ENCODE peak calls at places on chromosomes 12 and 14, in ten cellular contexts. One of them, this sample, is unnamed.

GRCh38 chr12:15458008-15458407 is 135.7 kb downstream of the PTPRO start:
- DNase-seq in ovary: no peak
- DNase-seq in tibial artery: no peak
- DNase-seq in astrocyte of the spinal cord: no peak
- DNase-seq in NCI-H1105: no peak
- DNase-seq in NCI-H2171 treated with DMSO at 0.1 percent for 48 hours: no peak
- DNase-seq in epithelial cell of esophagus: no peak
- DNase-seq in activated naive CD4-positive, alpha-beta T cell treated with anti-CD3 and anti-CD28 coated beads, Interleukin-2, amount 10 ng/mL, durations not matched to agents 7 days and 5 days: no peak
- DNase-seq in activated CD4-positive, alpha-beta memory T cell treated with anti-CD3 and anti-CD28 coated beads, Interleukin-2, amount 10 ng/mL, durations not matched to agents 7 days and 5 days: no peak
- DNase-seq in adipocyte: no peak
- DNase-seq in this sample: no peak

GRCh38 chr12:70798016-70798768 is 122.3 kb downstream of the PTPRR start:
- DNase-seq in ovary: no peak
- DNase-seq in tibial artery: no peak
- DNase-seq in astrocyte of the spinal cord: no peak
- DNase-seq in NCI-H1105: no peak
- DNase-seq in NCI-H2171 treated with DMSO at 0.1 percent for 48 hours: no peak
- DNase-seq in epithelial cell of esophagus: peak; percentile 21
- DNase-seq in activated naive CD4-positive, alpha-beta T cell treated with anti-CD3 and anti-CD28 coated beads, Interleukin-2, amount 10 ng/mL, durations not matched to agents 7 days and 5 days: no peak
- DNase-seq in activated CD4-positive, alpha-beta memory T cell treated with anti-CD3 and anti-CD28 coated beads, Interleukin-2, amount 10 ng/mL, durations not matched to agents 7 days and 5 days: no peak
- DNase-seq in adipocyte: no peak
- DNase-seq in this sample: no peak

GRCh38 chr12:109393437-109394345 is 46.0 kb downstream of the MYO1H start:
- DNase-seq in ovary: no peak
- DNase-seq in tibial artery: no peak
- DNase-seq in astrocyte of the spinal cord: peak; percentile 58
- DNase-seq in NCI-H1105: peak; percentile 44
- DNase-seq in NCI-H2171 treated with DMSO at 0.1 percent for 48 hours: peak; percentile 78
- DNase-seq in epithelial cell of esophagus: peak; percentile 68
- DNase-seq in activated naive CD4-positive, alpha-beta T cell treated with anti-CD3 and anti-CD28 coated beads, Interleukin-2, amount 10 ng/mL, durations not matched to agents 7 days and 5 days: peak; percentile 54
- DNase-seq in activated CD4-positive, alpha-beta memory T cell treated with anti-CD3 and anti-CD28 coated beads, Interleukin-2, amount 10 ng/mL, durations not matched to agents 7 days and 5 days: peak; percentile 37
- DNase-seq in adipocyte: peak; percentile 90
- DNase-seq in this sample: peak; percentile 69

GRCh38 chr12:40647651-40648050 is 44.6 kb upstream of the CNTN1 start:
- DNase-seq in ovary: no peak
- DNase-seq in tibial artery: no peak
- DNase-seq in astrocyte of the spinal cord: no peak
- DNase-seq in NCI-H1105: no peak
- DNase-seq in NCI-H2171 treated with DMSO at 0.1 percent for 48 hours: no peak
- DNase-seq in epithelial cell of esophagus: peak; percentile 79
- DNase-seq in activated naive CD4-positive, alpha-beta T cell treated with anti-CD3 and anti-CD28 coated beads, Interleukin-2, amount 10 ng/mL, durations not matched to agents 7 days and 5 days: no peak
- DNase-seq in activated CD4-positive, alpha-beta memory T cell treated with anti-CD3 and anti-CD28 coated beads, Interleukin-2, amount 10 ng/mL, durations not matched to agents 7 days and 5 days: no peak
- DNase-seq in adipocyte: no peak
- DNase-seq in this sample: no peak

GRCh38 chr12:20415013-20415412 is 46.7 kb downstream of the PDE3A start:
- DNase-seq in ovary: no peak
- DNase-seq in tibial artery: no peak
- DNase-seq in astrocyte of the spinal cord: peak; percentile 42
- DNase-seq in NCI-H1105: peak; percentile 66
- DNase-seq in NCI-H2171 treated with DMSO at 0.1 percent for 48 hours: peak; percentile 24
- DNase-seq in epithelial cell of esophagus: no peak
- DNase-seq in activated naive CD4-positive, alpha-beta T cell treated with anti-CD3 and anti-CD28 coated beads, Interleukin-2, amount 10 ng/mL, durations not matched to agents 7 days and 5 days: no peak
- DNase-seq in activated CD4-positive, alpha-beta memory T cell treated with anti-CD3 and anti-CD28 coated beads, Interleukin-2, amount 10 ng/mL, durations not matched to agents 7 days and 5 days: no peak
- DNase-seq in adipocyte: no peak
- DNase-seq in this sample: no peak

GRCh38 chr14:53515264-53515663 is 362.1 kb upstream of the DDHD1 start:
- DNase-seq in ovary: no peak
- DNase-seq in tibial artery: no peak
- DNase-seq in astrocyte of the spinal cord: peak; percentile 66
- DNase-seq in NCI-H1105: no peak
- DNase-seq in NCI-H2171 treated with DMSO at 0.1 percent for 48 hours: no peak
- DNase-seq in epithelial cell of esophagus: no peak
- DNase-seq in activated naive CD4-positive, alpha-beta T cell treated with anti-CD3 and anti-CD28 coated beads, Interleukin-2, amount 10 ng/mL, durations not matched to agents 7 days and 5 days: no peak
- DNase-seq in activated CD4-positive, alpha-beta memory T cell treated with anti-CD3 and anti-CD28 coated beads, Interleukin-2, amount 10 ng/mL, durations not matched to agents 7 days and 5 days: no peak
- DNase-seq in adipocyte: peak; percentile 18
- DNase-seq in this sample: no peak

GRCh38 chr12:93634416-93634815 is 42.8 kb upstream of the CRADD start:
- DNase-seq in ovary: no peak
- DNase-seq in tibial artery: no peak
- DNase-seq in astrocyte of the spinal cord: peak; percentile 31
- DNase-seq in NCI-H1105: no peak
- DNase-seq in NCI-H2171 treated with DMSO at 0.1 percent for 48 hours: no peak
- DNase-seq in epithelial cell of esophagus: peak; percentile 43
- DNase-seq in activated naive CD4-positive, alpha-beta T cell treated with anti-CD3 and anti-CD28 coated beads, Interleukin-2, amount 10 ng/mL, durations not matched to agents 7 days and 5 days: no peak
- DNase-seq in activated CD4-positive, alpha-beta memory T cell treated with anti-CD3 and anti-CD28 coated beads, Interleukin-2, amount 10 ng/mL, durations not matched to agents 7 days and 5 days: no peak
- DNase-seq in adipocyte: peak; percentile 34
- DNase-seq in this sample: no peak

GRCh38 chr14:32590157-32590556 is 261.1 kb downstream of the AKAP6 start:
- DNase-seq in ovary: no peak
- DNase-seq in tibial artery: no peak
- DNase-seq in astrocyte of the spinal cord: no peak
- DNase-seq in NCI-H1105: no peak
- DNase-seq in NCI-H2171 treated with DMSO at 0.1 percent for 48 hours: no peak
- DNase-seq in epithelial cell of esophagus: peak; percentile 23
- DNase-seq in activated naive CD4-positive, alpha-beta T cell treated with anti-CD3 and anti-CD28 coated beads, Interleukin-2, amount 10 ng/mL, durations not matched to agents 7 days and 5 days: no peak
- DNase-seq in activated CD4-positive, alpha-beta memory T cell treated with anti-CD3 and anti-CD28 coated beads, Interleukin-2, amount 10 ng/mL, durations not matched to agents 7 days and 5 days: no peak
- DNase-seq in adipocyte: peak; percentile 50
- DNase-seq in this sample: no peak

GRCh38 chr12:13000616-13000934 is 510 bp upstream of the HEBP1 start:
- DNase-seq in ovary: no peak
- DNase-seq in tibial artery: no peak
- DNase-seq in astrocyte of the spinal cord: no peak
- DNase-seq in NCI-H1105: peak; percentile 74
- DNase-seq in NCI-H2171 treated with DMSO at 0.1 percent for 48 hours: no peak
- DNase-seq in epithelial cell of esophagus: no peak
- DNase-seq in activated naive CD4-positive, alpha-beta T cell treated with anti-CD3 and anti-CD28 coated beads, Interleukin-2, amount 10 ng/mL, durations not matched to agents 7 days and 5 days: no peak
- DNase-seq in activated CD4-positive, alpha-beta memory T cell treated with anti-CD3 and anti-CD28 coated beads, Interleukin-2, amount 10 ng/mL, durations not matched to agents 7 days and 5 days: no peak
- DNase-seq in adipocyte: peak; percentile 59
- DNase-seq in this sample: peak; percentile 48

GRCh38 chr12:53065975-53066593 is 13.1 kb downstream of the SPRYD3 start:
- DNase-seq in ovary: peak; percentile 90
- DNase-seq in tibial artery: peak; percentile 80
- DNase-seq in astrocyte of the spinal cord: peak; percentile 73
- DNase-seq in NCI-H1105: peak; percentile 45
- DNase-seq in NCI-H2171 treated with DMSO at 0.1 percent for 48 hours: peak; percentile 68
- DNase-seq in epithelial cell of esophagus: peak; percentile 74
- DNase-seq in activated naive CD4-positive, alpha-beta T cell treated with anti-CD3 and anti-CD28 coated beads, Interleukin-2, amount 10 ng/mL, durations not matched to agents 7 days and 5 days: peak; percentile 78
- DNase-seq in activated CD4-positive, alpha-beta memory T cell treated with anti-CD3 and anti-CD28 coated beads, Interleukin-2, amount 10 ng/mL, durations not matched to agents 7 days and 5 days: peak; percentile 73
- DNase-seq in adipocyte: peak; percentile 95
- DNase-seq in this sample: peak; percentile 49

GRCh38 chr12:68825569-68826217 is 17.7 kb downstream of the MDM2 start:
- DNase-seq in ovary: no peak
- DNase-seq in tibial artery: no peak
- DNase-seq in astrocyte of the spinal cord: no peak
- DNase-seq in NCI-H1105: no peak
- DNase-seq in NCI-H2171 treated with DMSO at 0.1 percent for 48 hours: no peak
- DNase-seq in epithelial cell of esophagus: no peak
- DNase-seq in activated naive CD4-positive, alpha-beta T cell treated with anti-CD3 and anti-CD28 coated beads, Interleukin-2, amount 10 ng/mL, durations not matched to agents 7 days and 5 days: no peak
- DNase-seq in activated CD4-positive, alpha-beta memory T cell treated with anti-CD3 and anti-CD28 coated beads, Interleukin-2, amount 10 ng/mL, durations not matched to agents 7 days and 5 days: no peak
- DNase-seq in adipocyte: no peak
- DNase-seq in this sample: no peak

GRCh38 chr12:3123729-3124128 is 46.5 kb downstream of the TSPAN9 start:
- DNase-seq in ovary: no peak
- DNase-seq in tibial artery: no peak
- DNase-seq in astrocyte of the spinal cord: peak; percentile 39
- DNase-seq in NCI-H1105: no peak
- DNase-seq in NCI-H2171 treated with DMSO at 0.1 percent for 48 hours: no peak
- DNase-seq in epithelial cell of esophagus: no peak
- DNase-seq in activated naive CD4-positive, alpha-beta T cell treated with anti-CD3 and anti-CD28 coated beads, Interleukin-2, amount 10 ng/mL, durations not matched to agents 7 days and 5 days: no peak
- DNase-seq in activated CD4-positive, alpha-beta memory T cell treated with anti-CD3 and anti-CD28 coated beads, Interleukin-2, amount 10 ng/mL, durations not matched to agents 7 days and 5 days: no peak
- DNase-seq in adipocyte: no peak
- DNase-seq in this sample: no peak

GRCh38 chr14:102824832-102825231 is 47.6 kb downstream of the TRAF3 start:
- DNase-seq in ovary: no peak
- DNase-seq in tibial artery: no peak
- DNase-seq in astrocyte of the spinal cord: peak; percentile 53
- DNase-seq in NCI-H1105: no peak
- DNase-seq in NCI-H2171 treated with DMSO at 0.1 percent for 48 hours: no peak
- DNase-seq in epithelial cell of esophagus: peak; percentile 87
- DNase-seq in activated naive CD4-positive, alpha-beta T cell treated with anti-CD3 and anti-CD28 coated beads, Interleukin-2, amount 10 ng/mL, durations not matched to agents 7 days and 5 days: no peak
- DNase-seq in activated CD4-positive, alpha-beta memory T cell treated with anti-CD3 and anti-CD28 coated beads, Interleukin-2, amount 10 ng/mL, durations not matched to agents 7 days and 5 days: no peak
- DNase-seq in adipocyte: peak; percentile 33
- DNase-seq in this sample: no peak

GRCh38 chr12:121812921-121813896 is 9.4 kb downstream of the SETD1B start:
- DNase-seq in ovary: peak; percentile 39
- DNase-seq in tibial artery: no peak
- DNase-seq in astrocyte of the spinal cord: no peak
- DNase-seq in NCI-H1105: no peak
- DNase-seq in NCI-H2171 treated with DMSO at 0.1 percent for 48 hours: no peak
- DNase-seq in epithelial cell of esophagus: peak; percentile 48
- DNase-seq in activated naive CD4-positive, alpha-beta T cell treated with anti-CD3 and anti-CD28 coated beads, Interleukin-2, amount 10 ng/mL, durations not matched to agents 7 days and 5 days: peak; percentile 50
- DNase-seq in activated CD4-positive, alpha-beta memory T cell treated with anti-CD3 and anti-CD28 coated beads, Interleukin-2, amount 10 ng/mL, durations not matched to agents 7 days and 5 days: peak; percentile 37
- DNase-seq in adipocyte: peak; percentile 72
- DNase-seq in this sample: no peak

GRCh38 chr14:59484611-59485174 is 376 bp downstream of the JKAMP start:
- DNase-seq in ovary: no peak
- DNase-seq in tibial artery: no peak
- DNase-seq in astrocyte of the spinal cord: no peak
- DNase-seq in NCI-H1105: no peak
- DNase-seq in NCI-H2171 treated with DMSO at 0.1 percent for 48 hours: peak; percentile 79
- DNase-seq in epithelial cell of esophagus: no peak
- DNase-seq in activated naive CD4-positive, alpha-beta T cell treated with anti-CD3 and anti-CD28 coated beads, Interleukin-2, amount 10 ng/mL, durations not matched to agents 7 days and 5 days: no peak
- DNase-seq in activated CD4-positive, alpha-beta memory T cell treated with anti-CD3 and anti-CD28 coated beads, Interleukin-2, amount 10 ng/mL, durations not matched to agents 7 days and 5 days: no peak
- DNase-seq in adipocyte: no peak
- DNase-seq in this sample: no peak

GRCh38 chr14:21099596-21099985 is 1.1 kb upstream of the ZNF219 start:
- DNase-seq in ovary: no peak
- DNase-seq in tibial artery: no peak
- DNase-seq in astrocyte of the spinal cord: no peak
- DNase-seq in NCI-H1105: no peak
- DNase-seq in NCI-H2171 treated with DMSO at 0.1 percent for 48 hours: no peak
- DNase-seq in epithelial cell of esophagus: no peak
- DNase-seq in activated naive CD4-positive, alpha-beta T cell treated with anti-CD3 and anti-CD28 coated beads, Interleukin-2, amount 10 ng/mL, durations not matched to agents 7 days and 5 days: no peak
- DNase-seq in activated CD4-positive, alpha-beta memory T cell treated with anti-CD3 and anti-CD28 coated beads, Interleukin-2, amount 10 ng/mL, durations not matched to agents 7 days and 5 days: no peak
- DNase-seq in adipocyte: no peak
- DNase-seq in this sample: no peak

GRCh38 chr12:46808955-46809697 is 16.7 kb downstream of the SLC38A4 start:
- DNase-seq in ovary: no peak
- DNase-seq in tibial artery: no peak
- DNase-seq in astrocyte of the spinal cord: no peak
- DNase-seq in NCI-H1105: no peak
- DNase-seq in NCI-H2171 treated with DMSO at 0.1 percent for 48 hours: no peak
- DNase-seq in epithelial cell of esophagus: no peak
- DNase-seq in activated naive CD4-positive, alpha-beta T cell treated with anti-CD3 and anti-CD28 coated beads, Interleukin-2, amount 10 ng/mL, durations not matched to agents 7 days and 5 days: no peak
- DNase-seq in activated CD4-positive, alpha-beta memory T cell treated with anti-CD3 and anti-CD28 coated beads, Interleukin-2, amount 10 ng/mL, durations not matched to agents 7 days and 5 days: no peak
- DNase-seq in adipocyte: no peak
- DNase-seq in this sample: no peak

GRCh38 chr12:128969480-128970055 is 116.3 kb downstream of the GLT1D1 start:
- DNase-seq in ovary: no peak
- DNase-seq in tibial artery: no peak
- DNase-seq in astrocyte of the spinal cord: no peak
- DNase-seq in NCI-H1105: peak; percentile 97
- DNase-seq in NCI-H2171 treated with DMSO at 0.1 percent for 48 hours: peak; percentile 31
- DNase-seq in epithelial cell of esophagus: no peak
- DNase-seq in activated naive CD4-positive, alpha-beta T cell treated with anti-CD3 and anti-CD28 coated beads, Interleukin-2, amount 10 ng/mL, durations not matched to agents 7 days and 5 days: peak; percentile 37
- DNase-seq in activated CD4-positive, alpha-beta memory T cell treated with anti-CD3 and anti-CD28 coated beads, Interleukin-2, amount 10 ng/mL, durations not matched to agents 7 days and 5 days: peak; percentile 20
- DNase-seq in adipocyte: peak; percentile 48
- DNase-seq in this sample: peak; percentile 92

GRCh38 chr12:44385964-44386363 is 490.2 kb downstream of the NELL2 start:
- DNase-seq in ovary: no peak
- DNase-seq in tibial artery: no peak
- DNase-seq in astrocyte of the spinal cord: no peak
- DNase-seq in NCI-H1105: no peak
- DNase-seq in NCI-H2171 treated with DMSO at 0.1 percent for 48 hours: peak; percentile 49
- DNase-seq in epithelial cell of esophagus: no peak
- DNase-seq in activated naive CD4-positive, alpha-beta T cell treated with anti-CD3 and anti-CD28 coated beads, Interleukin-2, amount 10 ng/mL, durations not matched to agents 7 days and 5 days: no peak
- DNase-seq in activated CD4-positive, alpha-beta memory T cell treated with anti-CD3 and anti-CD28 coated beads, Interleukin-2, amount 10 ng/mL, durations not matched to agents 7 days and 5 days: no peak
- DNase-seq in adipocyte: peak; percentile 47
- DNase-seq in this sample: no peak

GRCh38 chr12:60977966-60978365 is 1282.2 kb upstream of the USP15 start:
- DNase-seq in ovary: no peak
- DNase-seq in tibial artery: no peak
- DNase-seq in astrocyte of the spinal cord: no peak
- DNase-seq in NCI-H1105: no peak
- DNase-seq in NCI-H2171 treated with DMSO at 0.1 percent for 48 hours: no peak
- DNase-seq in epithelial cell of esophagus: peak; percentile 32
- DNase-seq in activated naive CD4-positive, alpha-beta T cell treated with anti-CD3 and anti-CD28 coated beads, Interleukin-2, amount 10 ng/mL, durations not matched to agents 7 days and 5 days: no peak
- DNase-seq in activated CD4-positive, alpha-beta memory T cell treated with anti-CD3 and anti-CD28 coated beads, Interleukin-2, amount 10 ng/mL, durations not matched to agents 7 days and 5 days: no peak
- DNase-seq in adipocyte: peak; percentile 11
- DNase-seq in this sample: no peak

GRCh38 chr12:127162902-127163301 is 1104.1 kb upstream of the TMEM132C start:
- DNase-seq in ovary: no peak
- DNase-seq in tibial artery: no peak
- DNase-seq in astrocyte of the spinal cord: peak; percentile 77
- DNase-seq in NCI-H1105: no peak
- DNase-seq in NCI-H2171 treated with DMSO at 0.1 percent for 48 hours: no peak
- DNase-seq in epithelial cell of esophagus: peak; percentile 63
- DNase-seq in activated naive CD4-positive, alpha-beta T cell treated with anti-CD3 and anti-CD28 coated beads, Interleukin-2, amount 10 ng/mL, durations not matched to agents 7 days and 5 days: peak; percentile 63
- DNase-seq in activated CD4-positive, alpha-beta memory T cell treated with anti-CD3 and anti-CD28 coated beads, Interleukin-2, amount 10 ng/mL, durations not matched to agents 7 days and 5 days: peak; percentile 72
- DNase-seq in adipocyte: peak; percentile 55
- DNase-seq in this sample: no peak

GRCh38 chr14:34874386-34875030 is 652 bp downstream of the BAZ1A start:
- DNase-seq in ovary: peak; percentile 72
- DNase-seq in tibial artery: peak; percentile 43
- DNase-seq in astrocyte of the spinal cord: peak; percentile 67
- DNase-seq in NCI-H1105: peak; percentile 71
- DNase-seq in NCI-H2171 treated with DMSO at 0.1 percent for 48 hours: peak; percentile 65
- DNase-seq in epithelial cell of esophagus: peak; percentile 53
- DNase-seq in activated naive CD4-positive, alpha-beta T cell treated with anti-CD3 and anti-CD28 coated beads, Interleukin-2, amount 10 ng/mL, durations not matched to agents 7 days and 5 days: peak; percentile 66
- DNase-seq in activated CD4-positive, alpha-beta memory T cell treated with anti-CD3 and anti-CD28 coated beads, Interleukin-2, amount 10 ng/mL, durations not matched to agents 7 days and 5 days: peak; percentile 56
- DNase-seq in adipocyte: peak; percentile 79
- DNase-seq in this sample: peak; percentile 7

GRCh38 chr12:27572486-27573255 is 48.7 kb downstream of the PPFIBP1 start:
- DNase-seq in ovary: no peak
- DNase-seq in tibial artery: no peak
- DNase-seq in astrocyte of the spinal cord: peak; percentile 57
- DNase-seq in NCI-H1105: no peak
- DNase-seq in NCI-H2171 treated with DMSO at 0.1 percent for 48 hours: no peak
- DNase-seq in epithelial cell of esophagus: no peak
- DNase-seq in activated naive CD4-positive, alpha-beta T cell treated with anti-CD3 and anti-CD28 coated beads, Interleukin-2, amount 10 ng/mL, durations not matched to agents 7 days and 5 days: no peak
- DNase-seq in activated CD4-positive, alpha-beta memory T cell treated with anti-CD3 and anti-CD28 coated beads, Interleukin-2, amount 10 ng/mL, durations not matched to agents 7 days and 5 days: no peak
- DNase-seq in adipocyte: peak; percentile 51
- DNase-seq in this sample: no peak

GRCh38 chr12:128643106-128643651 is 180.6 kb downstream of the SLC15A4 start:
- DNase-seq in ovary: peak; percentile 40
- DNase-seq in tibial artery: no peak
- DNase-seq in astrocyte of the spinal cord: no peak
- DNase-seq in NCI-H1105: no peak
- DNase-seq in NCI-H2171 treated with DMSO at 0.1 percent for 48 hours: no peak
- DNase-seq in epithelial cell of esophagus: no peak
- DNase-seq in activated naive CD4-positive, alpha-beta T cell treated with anti-CD3 and anti-CD28 coated beads, Interleukin-2, amount 10 ng/mL, durations not matched to agents 7 days and 5 days: no peak
- DNase-seq in activated CD4-positive, alpha-beta memory T cell treated with anti-CD3 and anti-CD28 coated beads, Interleukin-2, amount 10 ng/mL, durations not matched to agents 7 days and 5 days: no peak
- DNase-seq in adipocyte: no peak
- DNase-seq in this sample: no peak

GRCh38 chr12:47303207-47303606 is 223.4 kb upstream of the AMIGO2 start:
- DNase-seq in ovary: no peak
- DNase-seq in tibial artery: no peak
- DNase-seq in astrocyte of the spinal cord: peak; percentile 58
- DNase-seq in NCI-H1105: no peak
- DNase-seq in NCI-H2171 treated with DMSO at 0.1 percent for 48 hours: no peak
- DNase-seq in epithelial cell of esophagus: no peak
- DNase-seq in activated naive CD4-positive, alpha-beta T cell treated with anti-CD3 and anti-CD28 coated beads, Interleukin-2, amount 10 ng/mL, durations not matched to agents 7 days and 5 days: no peak
- DNase-seq in activated CD4-positive, alpha-beta memory T cell treated with anti-CD3 and anti-CD28 coated beads, Interleukin-2, amount 10 ng/mL, durations not matched to agents 7 days and 5 days: no peak
- DNase-seq in adipocyte: no peak
- DNase-seq in this sample: no peak

GRCh38 chr12:6425588-6426531 is 18.9 kb upstream of the CD27 start:
- DNase-seq in ovary: peak; percentile 42
- DNase-seq in tibial artery: no peak
- DNase-seq in astrocyte of the spinal cord: no peak
- DNase-seq in NCI-H1105: no peak
- DNase-seq in NCI-H2171 treated with DMSO at 0.1 percent for 48 hours: peak; percentile 29
- DNase-seq in epithelial cell of esophagus: no peak
- DNase-seq in activated naive CD4-positive, alpha-beta T cell treated with anti-CD3 and anti-CD28 coated beads, Interleukin-2, amount 10 ng/mL, durations not matched to agents 7 days and 5 days: peak; percentile 33
- DNase-seq in activated CD4-positive, alpha-beta memory T cell treated with anti-CD3 and anti-CD28 coated beads, Interleukin-2, amount 10 ng/mL, durations not matched to agents 7 days and 5 days: no peak
- DNase-seq in adipocyte: no peak
- DNase-seq in this sample: no peak